ENCODE peak calls at places on chromosomes 11 and 22, in nine cellular contexts. One of them, this sample, is unnamed.

GRCh38 chr11:110463153-110463552 is 33.4 kb downstream of the FDX1 start:
- DNase-seq in ovary: peak; percentile 47
- DNase-seq in CD4-positive, alpha-beta T cell: no peak
- DNase-seq in kidney epithelial cell: no peak
- DNase-seq in WTC11: peak; percentile 70
- DNase-seq in cardiac fibroblast: peak; percentile 77
- DNase-seq in kidney: no peak
- DNase-seq in A549: peak; percentile 41
- DNase-seq in mucosa of descending colon: peak; percentile 69
- DNase-seq in this sample: peak; percentile 57

GRCh38 chr22:46355369-46355995 is 20.0 kb downstream of the TRMU start:
- DNase-seq in ovary: peak; percentile 74
- DNase-seq in CD4-positive, alpha-beta T cell: peak; percentile 66
- DNase-seq in kidney epithelial cell: no peak
- DNase-seq in WTC11: peak; percentile 92
- DNase-seq in cardiac fibroblast: peak; percentile 61
- DNase-seq in kidney: peak; percentile 81
- DNase-seq in A549: peak; percentile 72
- DNase-seq in mucosa of descending colon: peak; percentile 76
- DNase-seq in this sample: peak; percentile 92

GRCh38 chr11:44758996-44759395 is 32.2 kb downstream of the TSPAN18 start:
- DNase-seq in ovary: no peak
- DNase-seq in CD4-positive, alpha-beta T cell: no peak
- DNase-seq in kidney epithelial cell: no peak
- DNase-seq in WTC11: no peak
- DNase-seq in cardiac fibroblast: no peak
- DNase-seq in kidney: no peak
- DNase-seq in A549: no peak
- DNase-seq in mucosa of descending colon: no peak
- DNase-seq in this sample: no peak

GRCh38 chr11:46361283-46362145 is 14.3 kb downstream of the DGKZ start:
- DNase-seq in ovary: no peak
- DNase-seq in CD4-positive, alpha-beta T cell: peak; percentile 71
- DNase-seq in kidney epithelial cell: no peak
- DNase-seq in WTC11: no peak
- DNase-seq in cardiac fibroblast: peak; percentile 55
- DNase-seq in kidney: peak; percentile 90
- DNase-seq in A549: no peak
- DNase-seq in mucosa of descending colon: peak; percentile 54
- DNase-seq in this sample: peak; percentile 42

GRCh38 chr11:19370100-19370861 is 129.5 kb upstream of the E2F8 start:
- DNase-seq in ovary: no peak
- DNase-seq in CD4-positive, alpha-beta T cell: no peak
- DNase-seq in kidney epithelial cell: no peak
- DNase-seq in WTC11: no peak
- DNase-seq in cardiac fibroblast: peak; percentile 94
- DNase-seq in kidney: no peak
- DNase-seq in A549: no peak
- DNase-seq in mucosa of descending colon: no peak
- DNase-seq in this sample: no peak

GRCh38 chr11:78202733-78203167 is 14.0 kb downstream of the USP35 start:
- DNase-seq in ovary: no peak
- DNase-seq in CD4-positive, alpha-beta T cell: peak; percentile 61
- DNase-seq in kidney epithelial cell: no peak
- DNase-seq in WTC11: no peak
- DNase-seq in cardiac fibroblast: no peak
- DNase-seq in kidney: no peak
- DNase-seq in A549: no peak
- DNase-seq in mucosa of descending colon: no peak
- DNase-seq in this sample: no peak

GRCh38 chr11:121071456-121072236 is 29.4 kb upstream of the TECTA start:
- DNase-seq in ovary: no peak
- DNase-seq in CD4-positive, alpha-beta T cell: no peak
- DNase-seq in kidney epithelial cell: no peak
- DNase-seq in WTC11: no peak
- DNase-seq in cardiac fibroblast: no peak
- DNase-seq in kidney: no peak
- DNase-seq in A549: no peak
- DNase-seq in mucosa of descending colon: no peak
- DNase-seq in this sample: peak; percentile 5

GRCh38 chr11:94574193-94574961 is 7.2 kb downstream of the PIWIL4 start:
- DNase-seq in ovary: peak; percentile 54
- DNase-seq in CD4-positive, alpha-beta T cell: no peak
- DNase-seq in kidney epithelial cell: no peak
- DNase-seq in WTC11: no peak
- DNase-seq in cardiac fibroblast: peak; percentile 81
- DNase-seq in kidney: peak; percentile 29
- DNase-seq in A549: no peak
- DNase-seq in mucosa of descending colon: no peak
- DNase-seq in this sample: no peak

DNA sequence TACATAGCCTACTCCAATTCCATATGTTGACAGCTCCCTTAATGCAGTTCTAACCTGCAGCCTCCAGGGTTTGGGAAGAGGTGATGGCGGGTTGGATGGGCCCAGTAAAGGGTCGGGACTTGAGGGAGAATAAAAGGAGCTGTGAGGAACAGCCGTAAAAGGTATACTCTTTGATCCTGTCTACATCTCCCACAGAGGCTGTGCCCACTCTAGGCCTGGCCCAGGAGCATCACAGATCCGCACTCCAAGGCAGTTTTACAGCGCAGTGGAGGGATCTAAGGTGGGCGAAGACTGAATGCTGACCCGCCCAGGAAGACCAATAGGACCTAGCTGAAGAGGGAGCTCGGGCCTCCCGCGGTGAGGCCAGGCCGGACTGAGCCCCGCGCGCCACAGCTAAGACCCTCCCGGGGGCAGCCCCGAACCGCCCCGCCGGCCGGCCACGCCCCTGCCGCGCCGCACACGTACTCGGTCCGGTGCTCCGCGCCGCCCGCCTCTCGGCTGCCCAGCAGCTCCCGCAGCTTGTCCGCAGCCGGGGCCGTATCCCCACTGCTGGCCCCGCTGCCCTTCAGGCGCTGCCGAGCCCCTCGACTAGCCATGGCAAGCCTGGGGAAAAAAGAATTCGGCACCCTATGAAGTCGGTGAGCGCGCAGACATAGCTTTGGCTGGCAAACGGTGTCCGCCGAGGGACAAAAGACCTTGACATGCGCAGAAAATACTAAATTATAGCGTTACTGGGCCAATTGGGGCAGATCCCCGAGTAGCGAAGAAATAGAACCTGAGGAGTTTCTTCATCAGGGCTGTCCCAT is at the start of gene ALG9:
- DNase-seq in ovary: peak; percentile 90
- DNase-seq in CD4-positive, alpha-beta T cell: peak; percentile 92
- DNase-seq in kidney epithelial cell: no peak
- DNase-seq in WTC11: peak; percentile 76
- DNase-seq in cardiac fibroblast: peak; percentile 88
- DNase-seq in kidney: peak; percentile 90
- DNase-seq in A549: peak; percentile 82
- DNase-seq in mucosa of descending colon: peak; percentile 90
- DNase-seq in this sample: peak; percentile 86
- TF ChIP-seq CTCF in ovary: no peak
- TF ChIP-seq CTCF in CD4-positive, alpha-beta T cell: peak; percentile 26
- TF ChIP-seq CTCF in kidney epithelial cell: peak; percentile 23
- TF ChIP-seq CTCF in WTC11: no peak
- TF ChIP-seq CTCF in cardiac fibroblast: peak; percentile 49
- TF ChIP-seq CTCF in kidney: no peak
- TF ChIP-seq CTCF in A549: no peak
- TF ChIP-seq CTCF in mucosa of descending colon: no peak
- TF ChIP-seq CTCF in this sample: peak; percentile 20

GRCh38 chr22:35915477-35916013 is 113.1 kb downstream of the RBFOX2 start:
- DNase-seq in ovary: no peak
- DNase-seq in CD4-positive, alpha-beta T cell: no peak
- DNase-seq in kidney epithelial cell: no peak
- DNase-seq in WTC11: no peak
- DNase-seq in cardiac fibroblast: peak; percentile 55
- DNase-seq in kidney: no peak
- DNase-seq in A549: no peak
- DNase-seq in mucosa of descending colon: no peak
- DNase-seq in this sample: no peak
- TF ChIP-seq CTCF in ovary: no peak
- TF ChIP-seq CTCF in CD4-positive, alpha-beta T cell: no peak
- TF ChIP-seq CTCF in kidney epithelial cell: no peak
- TF ChIP-seq CTCF in WTC11: no peak
- TF ChIP-seq CTCF in cardiac fibroblast: no peak
- TF ChIP-seq CTCF in kidney: no peak
- TF ChIP-seq CTCF in A549: no peak
- TF ChIP-seq CTCF in mucosa of descending colon: no peak
- TF ChIP-seq CTCF in this sample: no peak

GRCh38 chr11:70067591-70068341 is 10.4 kb upstream of the ANO1 start:
- DNase-seq in ovary: no peak
- DNase-seq in CD4-positive, alpha-beta T cell: peak; percentile 28
- DNase-seq in kidney epithelial cell: no peak
- DNase-seq in WTC11: no peak
- DNase-seq in cardiac fibroblast: no peak
- DNase-seq in kidney: no peak
- DNase-seq in A549: no peak
- DNase-seq in mucosa of descending colon: no peak
- DNase-seq in this sample: no peak
- TF ChIP-seq CTCF in ovary: no peak
- TF ChIP-seq CTCF in CD4-positive, alpha-beta T cell: no peak
- TF ChIP-seq CTCF in kidney epithelial cell: no peak
- TF ChIP-seq CTCF in WTC11: no peak
- TF ChIP-seq CTCF in cardiac fibroblast: no peak
- TF ChIP-seq CTCF in kidney: no peak
- TF ChIP-seq CTCF in A549: no peak
- TF ChIP-seq CTCF in mucosa of descending colon: no peak
- TF ChIP-seq CTCF in this sample: no peak

GRCh38 chr22:32828150-32828549 is 26.6 kb downstream of the TIMP3 start:
- DNase-seq in ovary: no peak
- DNase-seq in CD4-positive, alpha-beta T cell: no peak
- DNase-seq in kidney epithelial cell: no peak
- DNase-seq in WTC11: no peak
- DNase-seq in cardiac fibroblast: peak; percentile 25
- DNase-seq in kidney: no peak
- DNase-seq in A549: no peak
- DNase-seq in mucosa of descending colon: no peak
- DNase-seq in this sample: no peak
- TF ChIP-seq CTCF in ovary: no peak
- TF ChIP-seq CTCF in CD4-positive, alpha-beta T cell: no peak
- TF ChIP-seq CTCF in kidney epithelial cell: no peak
- TF ChIP-seq CTCF in WTC11: no peak
- TF ChIP-seq CTCF in cardiac fibroblast: peak; percentile 27
- TF ChIP-seq CTCF in kidney: no peak
- TF ChIP-seq CTCF in A549: no peak
- TF ChIP-seq CTCF in mucosa of descending colon: no peak
- TF ChIP-seq CTCF in this sample: no peak

GRCh38 chr22:36423461-36424404 is 36.0 kb upstream of the MYH9 start:
- DNase-seq in ovary: no peak
- DNase-seq in CD4-positive, alpha-beta T cell: no peak
- DNase-seq in kidney epithelial cell: no peak
- DNase-seq in WTC11: no peak
- DNase-seq in cardiac fibroblast: no peak
- DNase-seq in kidney: no peak
- DNase-seq in A549: no peak
- DNase-seq in mucosa of descending colon: no peak
- DNase-seq in this sample: no peak
- TF ChIP-seq CTCF in ovary: no peak
- TF ChIP-seq CTCF in CD4-positive, alpha-beta T cell: no peak
- TF ChIP-seq CTCF in kidney epithelial cell: no peak
- TF ChIP-seq CTCF in WTC11: no peak
- TF ChIP-seq CTCF in cardiac fibroblast: no peak
- TF ChIP-seq CTCF in kidney: no peak
- TF ChIP-seq CTCF in A549: no peak
- TF ChIP-seq CTCF in mucosa of descending colon: no peak
- TF ChIP-seq CTCF in this sample: no peak

This sample was measured in nephron progenitor cell.